ENCODE peak calls at places on chromosome 2, in six cellular contexts. P is fibroblast of the aortic adventitia, B is A549, U is IMR-90, O is AG09309, N is thoracic aorta. R is an unnamed sample.
A peak's percentile ranks its signal among the peaks of the same experiment; 100 is the strongest.

GRCh38 chr2:160345102-160345501 is 145.0 kb upstream of the ITGB6 start:
- DNase-seq in P (no peak), B (no peak), O (no peak), N (no peak), U (no peak), R (no peak)

GRCh38 chr2:173467751-173468150 is 113.1 kb downstream of the CDCA7 start:
- DNase-seq in N (no peak), U (no peak), P (no peak), B (no peak), O (no peak), R (no peak)

GRCh38 chr2:53913721-53914120 is 54.0 kb upstream of the GPR75 start:
- DNase-seq in P (peak; percentile 32), B (no peak), O (peak; percentile 23), U (peak; percentile 61), N (no peak), R (peak; percentile 55)

GRCh38 chr2:41698787-41699422 is 348.9 kb upstream of the PKDCC start:
- DNase-seq in O (no peak), B (no peak), P (peak; percentile 37), U (no peak), N (no peak), R (peak; percentile 5)

GRCh38 chr2:109439897-109440506 is 173.8 kb downstream of the SEPTIN10 start:
- DNase-seq in B (no peak), N (no peak), U (no peak), O (no peak), P (no peak), R (no peak)

GRCh38 chr2:84879595-84880394 is 1.1 kb downstream of the TRABD2A start:
- DNase-seq in P (no peak), N (no peak), U (no peak), O (no peak), B (no peak), R (no peak)

GRCh38 chr2:13597176-13597575 is 880.4 kb downstream of the TRIB2 start:
- DNase-seq in B (no peak), U (no peak), O (no peak), P (no peak), N (no peak), R (no peak)

GRCh38 chr2:2787301-2787907 is 456.3 kb upstream of the MYT1L start:
- DNase-seq in B (no peak), U (no peak), N (no peak), P (no peak), O (no peak), R (no peak)

GRCh38 chr2:182301093-182301492 is 125.7 kb downstream of the PDE1A start:
- DNase-seq in O (no peak), U (no peak), P (peak; percentile 27), B (no peak), N (no peak), R (no peak)

GRCh38 chr2:237910576-237911362 is 51.3 kb downstream of the RAMP1 start:
- DNase-seq in U (no peak), N (no peak), O (no peak), P (no peak), B (no peak), R (no peak)

GRCh38 chr2:15460112-15460620 is 101.0 kb downstream of the NBAS start:
- DNase-seq in P (no peak), B (no peak), U (no peak), O (no peak), N (no peak), R (no peak)

GRCh38 chr2:204183608-204184007 is 247.0 kb downstream of the ICOS start:
- DNase-seq in B (no peak), U (no peak), P (no peak), N (no peak), O (no peak), R (no peak)

GRCh38 chr2:226548706-226549105 is 250.9 kb downstream of the IRS1 start:
- DNase-seq in O (no peak), N (no peak), P (peak; percentile 43), U (peak; percentile 41), B (no peak), R (no peak)

GRCh38 chr2:31580321-31581117 is at the start of gene SRD5A2:
- DNase-seq in U (no peak), N (no peak), P (no peak), B (no peak), O (no peak), R (no peak)

GRCh38 chr2:31581124-31581795 is 522 bp upstream of the SRD5A2 start:
- DNase-seq in P (no peak), O (no peak), N (no peak), U (no peak), B (no peak), R (no peak)

GRCh38 chr2:31578316-31578715 is 2.4 kb downstream of the SRD5A2 start:
- DNase-seq in N (no peak), O (no peak), P (no peak), U (no peak), B (no peak), R (no peak)

GRCh38 chr2:31577143-31577542 is 3.6 kb downstream of the SRD5A2 start:
- DNase-seq in B (no peak), U (no peak), O (no peak), N (no peak), P (no peak), R (no peak)

DNA sequence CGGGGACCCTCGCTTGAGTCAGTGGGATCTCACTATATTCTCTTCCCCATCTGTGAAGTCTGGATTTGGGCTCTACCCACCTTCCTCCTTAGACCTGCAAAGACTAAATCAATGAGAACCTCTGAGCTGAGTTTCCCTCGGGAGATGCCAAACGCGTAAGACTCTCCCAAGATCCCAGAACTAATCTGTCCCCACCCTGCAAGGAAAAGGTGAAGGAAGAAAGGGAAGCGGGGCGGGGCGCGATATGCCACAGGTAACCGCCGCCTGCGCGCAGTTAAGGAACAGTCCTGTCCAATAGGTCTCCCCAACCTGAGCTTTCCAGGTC is 780 bp downstream of the SRD5A2 start:
- DNase-seq in O (no peak), U (no peak), B (no peak), N (no peak), P (no peak), R (no peak)
- H3K4me3 ChIP-seq in O (no peak overlapping the region), U (no peak overlapping the region), B (peak overlapping the region; percentile 31), N (no peak overlapping the region), P (no peak overlapping the region), R (no peak overlapping the region)

DNA sequence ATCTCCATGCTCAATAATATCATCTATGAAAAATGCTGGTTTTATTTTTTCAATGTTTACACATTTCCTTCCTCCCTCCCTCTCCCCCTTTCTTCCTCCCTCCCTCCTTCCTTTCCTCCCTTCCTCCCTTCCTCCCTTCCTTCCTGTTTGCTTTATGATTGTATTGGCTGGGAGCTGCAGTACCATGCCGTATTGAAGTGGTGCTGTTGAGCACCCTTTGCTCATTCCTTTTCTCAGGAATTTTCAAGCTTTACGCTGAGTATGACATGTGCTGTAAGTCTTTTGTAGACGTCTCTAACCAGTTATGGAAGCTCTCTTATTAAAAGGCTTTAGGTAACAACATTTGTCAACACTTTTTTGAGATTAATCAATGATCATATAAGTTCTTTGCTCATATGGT is 100.4 kb downstream of the SNTG2 start:
- DNase-seq in O (no peak), N (no peak), U (peak; percentile 37), P (peak; percentile 3), B (no peak), R (no peak)
- TF ChIP-seq CTCF in O (peak; percentile 24), N (no peak), U (peak; percentile 26), P (no peak), B (no peak), R (peak; percentile 18)

DNA sequence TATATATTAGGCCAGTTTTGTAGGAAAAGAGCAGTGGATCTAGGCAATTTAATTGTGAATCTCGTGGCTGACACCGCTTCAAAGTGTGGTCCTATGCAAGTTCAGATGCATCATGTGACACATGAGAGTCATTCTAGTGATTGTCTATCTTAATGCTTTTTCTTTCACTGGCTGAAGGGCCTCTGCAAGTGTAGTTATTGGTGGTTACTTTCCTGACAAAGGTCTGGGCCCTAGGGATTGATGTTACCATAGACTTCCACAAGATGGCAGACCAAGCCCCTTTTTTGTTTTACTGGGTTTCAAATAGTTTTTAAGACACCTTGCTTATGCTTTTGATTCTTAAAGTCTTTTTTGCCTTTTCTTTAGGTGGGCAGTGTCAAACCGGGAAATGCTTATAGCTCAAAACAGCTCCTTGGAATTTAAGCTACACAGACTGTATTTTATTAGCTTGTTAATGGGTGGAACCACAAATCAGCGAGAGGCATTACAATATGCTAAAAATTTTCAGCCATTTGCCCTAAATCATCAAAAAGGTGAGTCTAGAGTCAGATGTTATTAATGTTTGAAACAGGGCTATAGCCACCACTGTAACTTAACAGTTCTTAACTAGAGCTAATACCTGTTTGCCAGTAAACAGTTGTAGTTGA is 25.9 kb downstream of the CD8A start:
- DNase-seq in O (no peak), B (peak; percentile 55), P (peak; percentile 62), N (no peak), U (peak; percentile 49), R (peak; percentile 48)
- H3K4me3 ChIP-seq in O (no peak overlapping the region), B (no peak overlapping the region), P (no peak overlapping the region), N (no peak overlapping the region), U (no peak overlapping the region), R (no peak overlapping the region)

DNA sequence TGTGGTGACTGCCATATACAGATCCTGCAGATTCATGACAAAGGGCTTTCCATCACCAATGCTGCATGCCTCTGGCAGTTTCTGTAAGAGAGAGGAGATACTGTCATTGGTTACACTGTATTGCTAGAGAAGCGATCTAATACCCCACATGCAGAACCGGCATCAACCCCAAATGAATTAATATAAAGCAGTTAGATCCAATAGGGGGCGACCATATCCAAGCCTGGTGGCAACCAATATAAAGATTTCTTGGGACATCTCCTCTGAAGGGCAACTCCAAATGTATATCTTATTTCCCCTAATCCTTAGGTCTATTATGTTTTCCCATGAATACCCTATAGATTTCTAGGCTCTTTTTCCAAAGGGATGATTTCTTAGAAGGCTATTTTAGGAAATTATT is 17.4 kb upstream of the IHH start:
- DNase-seq in O (no peak), P (no peak), N (no peak), B (no peak), U (no peak), R (no peak)
- TF ChIP-seq CTCF in O (peak; percentile 13), P (no peak), N (no peak), B (no peak), U (no peak), R (no peak)